ENCODE peak calls at places on chromosomes 7 and 10, in four cellular contexts. J is neuronal stem cell, L is OCI-LY7, V is astrocyte. I is an unnamed sample.
A peak's percentile ranks its signal among the peaks of the same experiment; 100 is the strongest.

GRCh38 chr10:5944389-5945202 is 32.7 kb downstream of the IL15RA start:
- DNase-seq in J (no peak), V (peak; percentile 100), L (no peak), I (no peak)

GRCh38 chr7:55439627-55440026 is 74.5 kb downstream of the LANCL2 start:
- DNase-seq in J (no peak), L (no peak), V (peak; percentile 32), I (no peak)

GRCh38 chr7:82257118-82257695 is 186.4 kb downstream of the CACNA2D1 start:
- DNase-seq in J (no peak), V (no peak), L (no peak), I (no peak)

GRCh38 chr7:149823631-149824199 is 14.5 kb upstream of the ZNF862 start:
- DNase-seq in J (no peak), L (no peak), V (no peak), I (no peak)

GRCh38 chr10:10911471-10911921 is 106.2 kb upstream of the CELF2 start:
- DNase-seq in J (peak; percentile 37), V (peak; percentile 96), L (no peak), I (peak; percentile 78)

GRCh38 chr7:158461824-158462223 is 125.8 kb downstream of the PTPRN2 start:
- DNase-seq in L (no peak), J (no peak), V (no peak), I (no peak)

GRCh38 chr10:15088428-15089261 is at the start of gene ACBD7:
- DNase-seq in V (peak; percentile 51), J (peak; percentile 84), L (peak; percentile 91), I (peak; percentile 94)

GRCh38 chr10:33832124-33832787 is 497.8 kb upstream of the NRP1 start:
- DNase-seq in V (no peak), J (no peak), L (no peak), I (no peak)

GRCh38 chr7:98133621-98134266 is 27.1 kb downstream of the LMTK2 start:
- DNase-seq in J (no peak), V (peak; percentile 27), L (peak; percentile 4), I (no peak)

GRCh38 chr10:88389456-88389855 is 193.7 kb downstream of the RNLS start:
- DNase-seq in L (peak; percentile 77), J (no peak), V (no peak), I (peak; percentile 27)

GRCh38 chr7:77328669-77329068 is 87.5 kb downstream of the GSAP start:
- DNase-seq in L (no peak), V (peak; percentile 39), J (no peak), I (no peak)

GRCh38 chr10:77002872-77003271 is 634.7 kb downstream of the KCNMA1 start:
- DNase-seq in L (no peak), J (no peak), V (no peak), I (no peak)

GRCh38 chr10:77004917-77005564 is 632.6 kb downstream of the KCNMA1 start:
- DNase-seq in L (peak; percentile 21), J (peak; percentile 72), V (peak; percentile 41), I (peak; percentile 81)

GRCh38 chr10:77006836-77007511 is 630.6 kb downstream of the KCNMA1 start:
- DNase-seq in J (no peak), V (no peak), L (no peak), I (no peak)

GRCh38 chr10:77007836-77008235 is 629.8 kb downstream of the KCNMA1 start:
- DNase-seq in L (no peak), V (no peak), J (no peak), I (no peak)

GRCh38 chr10:77005901-77006300 is 631.7 kb downstream of the KCNMA1 start:
- DNase-seq in J (no peak), L (no peak), V (no peak), I (no peak)
- H2AFZ ChIP-seq in J (no peak overlapping the region), L (no peak overlapping the region), V (no peak overlapping the region), I (no peak overlapping the region)

DNA sequence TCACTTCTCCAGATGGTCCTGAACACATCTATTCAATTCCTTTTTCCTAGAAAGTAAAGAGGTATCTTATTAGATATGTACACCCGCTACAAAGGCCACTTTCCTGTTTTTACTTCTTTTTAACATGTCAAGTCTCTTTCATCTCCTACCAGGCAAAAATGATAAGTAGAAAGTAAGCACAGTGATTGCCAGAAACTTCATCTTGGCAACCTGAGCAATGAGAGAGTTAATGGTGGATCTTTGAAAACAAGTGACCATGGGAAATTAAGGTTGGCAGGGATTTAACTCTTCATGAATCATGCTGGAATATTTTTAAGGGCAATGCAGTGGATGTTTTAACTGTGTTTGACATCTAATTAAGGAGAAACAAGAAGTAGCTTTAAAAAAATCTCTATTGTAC is 2.7 kb downstream of the SEMA3A start:
- DNase-seq in V (peak; percentile 62), L (no peak), J (no peak), I (no peak)
- H3K4me3 ChIP-seq in V (peak overlapping the region; percentile 27), L (no peak overlapping the region), J (peak overlapping the region; percentile 57), I (peak overlapping the region; percentile 84)

GRCh38 chr7:30348083-30348560 is 63.7 kb downstream of the ZNRF2 start:
- DNase-seq in J (no peak), L (peak; percentile 58), V (peak; percentile 93), I (no peak)
- H2AFZ ChIP-seq in J (no peak overlapping the region), L (no peak overlapping the region), V (peak overlapping the region; percentile 5), I (no peak overlapping the region)

DNA sequence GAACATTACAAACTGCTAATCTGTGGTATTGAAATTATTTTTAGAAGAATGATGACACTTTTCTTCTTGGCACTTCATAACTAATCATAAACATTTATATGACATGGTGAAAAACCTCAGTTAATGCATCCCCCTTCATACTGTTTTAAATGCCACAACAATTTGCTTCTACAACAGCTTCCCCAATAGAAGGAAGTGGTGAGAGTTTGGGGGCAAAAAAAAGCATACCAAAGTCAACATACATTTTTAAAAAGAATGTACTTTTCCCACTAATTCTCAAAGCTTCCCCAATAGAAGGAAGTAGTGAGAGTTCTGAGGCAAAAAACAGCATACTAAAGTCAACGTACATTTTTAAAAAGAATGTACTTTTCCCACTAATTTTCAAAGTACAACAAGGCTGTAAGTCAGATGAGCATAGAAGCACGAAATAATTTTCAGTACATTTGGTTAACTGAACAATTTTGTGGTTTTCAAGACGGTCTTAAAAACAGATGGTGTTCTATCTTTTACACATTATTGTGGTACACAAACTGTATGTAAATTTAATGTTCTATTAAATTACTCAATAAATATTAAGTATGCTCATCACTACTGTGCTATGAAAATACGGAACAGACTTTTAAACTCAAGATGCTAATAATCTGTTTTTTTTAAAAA is 23.9 kb downstream of the WASL start:
- DNase-seq in J (no peak), L (no peak), V (peak; percentile 39), I (no peak)
- H3K4me3 ChIP-seq in J (no peak overlapping the region), L (no peak overlapping the region), V (no peak overlapping the region), I (no peak overlapping the region)

GRCh38 chr10:77533887-77534278 is 103.7 kb downstream of the KCNMA1 start:
- DNase-seq in V (no peak), L (no peak), J (no peak), I (no peak)

GRCh38 chr10:77531441-77532001 is 106.1 kb downstream of the KCNMA1 start:
- DNase-seq in J (no peak), V (peak; percentile 84), L (no peak), I (no peak)

GRCh38 chr10:77533156-77533886 is 104.3 kb downstream of the KCNMA1 start:
- DNase-seq in V (no peak), L (no peak), J (no peak), I (no peak)

GRCh38 chr10:77530011-77530410 is 107.6 kb downstream of the KCNMA1 start:
- DNase-seq in J (no peak), L (no peak), V (no peak), I (no peak)

GRCh38 chr10:77532068-77532467 is 105.5 kb downstream of the KCNMA1 start:
- DNase-seq in J (no peak), L (no peak), V (peak; percentile 82), I (no peak)
- H2AFZ ChIP-seq in J (no peak overlapping the region), L (no peak overlapping the region), V (peak overlapping the region; percentile 6), I (no peak overlapping the region)

GRCh38 chr10:112958275-112958995 is 8.4 kb downstream of the TCF7L2 start:
- DNase-seq in J (no peak), L (no peak), V (peak; percentile 98), I (no peak)
- H3K4me3 ChIP-seq in J (no peak overlapping the region), L (no peak overlapping the region), V (peak overlapping the region; percentile 50), I (peak overlapping the region; percentile 25)